ENCODE peak calls at places on chromosomes 12 and 14, in seven cellular contexts. Q is psoas muscle, J is WERI-Rb-1, Z is fibroblast of villous mesenchyme, A is GM23248, N is left ventricle myocardium inferior, H is astrocyte of the spinal cord. U is an unnamed sample.

GRCh38 chr14:47619397-47619796 is 56.0 kb downstream of the MDGA2 start:
- DNase-seq in Q (no peak), A (no peak), J (no peak), H (no peak), Z (no peak), N (no peak), U (no peak)

GRCh38 chr14:96297000-96297399 is 41.0 kb downstream of the BDKRB1 start:
- DNase-seq in Z (no peak), A (peak), N (no peak), Q (no peak), J (no peak), H (peak), U (peak)

GRCh38 chr14:45201908-45202307 is 51.1 kb downstream of the MIS18BP1 start:
- DNase-seq in A (peak), H (peak), Q (no peak), Z (peak), N (no peak), J (peak), U (no peak)

GRCh38 chr12:95548539-95549391 is 2.5 kb downstream of the USP44 start:
- DNase-seq in J (peak), Q (peak), H (no peak), Z (no peak), N (peak), A (peak), U (peak)

GRCh38 chr14:98758440-98758839 is 513.6 kb downstream of the BCL11B start:
- DNase-seq in J (no peak), Z (no peak), H (no peak), Q (no peak), A (no peak), N (no peak), U (no peak)

GRCh38 chr14:76326918-76327689 is 48.8 kb upstream of the ESRRB start:
- DNase-seq in J (no peak), Q (no peak), H (no peak), A (no peak), N (no peak), Z (no peak), U (no peak)

GRCh38 chr12:46610754-46611153 is 215.0 kb downstream of the SLC38A4 start:
- DNase-seq in Z (no peak), J (no peak), Q (no peak), H (no peak), A (no peak), N (no peak), U (no peak)

GRCh38 chr14:50353126-50353525 is 41.0 kb downstream of the DMAC2L start:
- DNase-seq in J (no peak), Q (no peak), A (peak), N (no peak), Z (no peak), H (no peak), U (peak)

GRCh38 chr12:25769076-25769945 is 189.2 kb upstream of the RASSF8 start:
- DNase-seq in J (no peak), Z (peak), Q (no peak), A (peak), N (no peak), H (peak), U (peak)

GRCh38 chr12:6550294-6551062 is 5.4 kb downstream of the IFFO1 start:
- DNase-seq in H (no peak), A (no peak), Z (no peak), Q (no peak), J (no peak), N (peak), U (no peak)
- H3K4me3 ChIP-seq in H (no peak), A (peak), Z (no peak), Q (peak), J (no peak), N (peak), U (peak)

GRCh38 chr14:61466905-61467280 is 145.5 kb downstream of the PRKCH start:
- DNase-seq in N (no peak), H (no peak), A (no peak), Q (no peak), J (no peak), Z (no peak), U (no peak)

GRCh38 chr14:61463664-61464063 is 142.3 kb downstream of the PRKCH start:
- DNase-seq in Z (no peak), H (no peak), J (no peak), Q (no peak), A (no peak), N (no peak), U (no peak)

GRCh38 chr14:61468063-61468825 is 146.9 kb downstream of the PRKCH start:
- DNase-seq in N (no peak), A (no peak), Q (no peak), J (no peak), H (no peak), Z (no peak), U (no peak)

GRCh38 chr14:61467281-61467680 is 145.9 kb downstream of the PRKCH start:
- DNase-seq in J (no peak), N (no peak), H (no peak), A (no peak), Z (no peak), Q (no peak), U (no peak)

DNA sequence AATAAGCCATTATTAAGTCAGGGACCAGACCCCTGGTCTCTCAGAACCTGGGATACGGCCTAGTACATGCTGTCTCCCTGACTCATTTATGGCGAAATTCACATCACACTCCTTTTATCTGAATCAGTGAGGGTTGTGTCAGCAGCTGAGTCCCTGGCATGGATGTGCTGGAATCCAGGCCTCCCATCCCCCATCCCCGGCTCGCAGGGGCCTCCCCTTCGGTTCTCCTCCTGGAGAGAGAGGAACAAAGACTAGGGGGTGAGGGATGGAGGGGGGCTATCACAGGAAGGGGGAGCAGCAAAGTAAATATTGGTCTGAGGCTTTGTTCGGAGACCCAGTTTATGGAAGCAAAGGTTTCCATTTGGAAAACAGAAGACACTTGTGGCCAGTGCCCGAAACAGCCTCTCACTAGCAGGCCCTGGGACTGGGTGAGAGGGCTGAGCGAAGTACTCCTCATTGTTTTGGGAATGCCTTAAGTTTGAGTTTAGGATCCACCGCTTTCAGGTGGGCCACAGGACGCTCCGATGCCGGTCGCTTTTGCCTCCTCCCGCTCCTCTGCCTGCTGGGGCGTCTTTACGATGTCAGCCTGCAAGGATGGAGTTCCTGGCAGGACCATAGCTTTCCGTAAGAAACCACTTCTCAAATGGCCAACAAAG is 145.0 kb downstream of the PRKCH start:
- DNase-seq in A (peak), H (peak), J (no peak), Q (peak), Z (peak), N (peak), U (peak)
- H3K4me3 ChIP-seq in A (no peak), H (no peak), J (no peak), Q (no peak), Z (no peak), N (no peak), U (no peak)

GRCh38 chr14:22981090-22982012 is 1.0 kb downstream of the AJUBA start:
- DNase-seq in J (no peak), A (peak), H (peak), Z (no peak), Q (no peak), N (no peak), U (peak)

GRCh38 chr14:22982013-22982476 is 306 bp downstream of the AJUBA start:
- DNase-seq in J (no peak), Z (no peak), A (no peak), H (no peak), Q (no peak), N (no peak), U (no peak)

GRCh38 chr14:22979748-22980392 is 2.5 kb downstream of the AJUBA start:
- DNase-seq in N (no peak), J (no peak), H (no peak), Z (no peak), A (peak), Q (no peak), U (peak)

GRCh38 chr14:22978873-22979671 is 3.3 kb downstream of the AJUBA start:
- DNase-seq in J (no peak), Z (no peak), H (no peak), Q (no peak), N (no peak), A (no peak), U (no peak)

DNA sequence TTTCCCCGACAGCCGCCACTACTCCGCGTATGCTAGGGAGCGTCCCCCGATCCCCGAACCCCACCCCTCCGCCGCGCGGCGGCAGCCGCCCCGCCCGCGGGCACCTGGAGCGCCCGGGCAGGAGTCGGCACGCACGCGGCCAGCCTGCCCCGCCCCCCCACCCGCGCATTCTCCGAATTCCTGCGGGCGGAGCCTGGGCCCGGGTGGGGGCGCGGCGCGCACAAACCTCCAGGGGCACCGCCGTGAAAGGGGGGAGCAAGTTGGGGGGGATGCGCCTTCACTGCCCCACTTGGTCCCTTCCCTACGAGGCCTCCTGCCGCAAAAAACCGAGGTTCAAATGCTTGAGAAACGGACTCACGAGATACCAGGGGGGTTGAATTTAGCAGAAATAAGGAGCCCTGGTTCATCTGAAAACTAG is 1.7 kb downstream of the AJUBA start:
- DNase-seq in Z (peak), H (peak), Q (peak), J (no peak), A (peak), N (peak), U (peak)
- H3K4me3 ChIP-seq in Z (peak), H (peak), Q (peak), J (no peak), A (peak), N (peak), U (peak)

GRCh38 chr12:55642275-55643068 is 5.8 kb downstream of the OR10P1 start:
- DNase-seq in A (no peak), Q (no peak), J (no peak), N (no peak), Z (no peak), H (no peak), U (no peak)
- H3K4me3 ChIP-seq in A (no peak), Q (no peak), J (no peak), N (no peak), Z (no peak), H (no peak), U (no peak)

DNA sequence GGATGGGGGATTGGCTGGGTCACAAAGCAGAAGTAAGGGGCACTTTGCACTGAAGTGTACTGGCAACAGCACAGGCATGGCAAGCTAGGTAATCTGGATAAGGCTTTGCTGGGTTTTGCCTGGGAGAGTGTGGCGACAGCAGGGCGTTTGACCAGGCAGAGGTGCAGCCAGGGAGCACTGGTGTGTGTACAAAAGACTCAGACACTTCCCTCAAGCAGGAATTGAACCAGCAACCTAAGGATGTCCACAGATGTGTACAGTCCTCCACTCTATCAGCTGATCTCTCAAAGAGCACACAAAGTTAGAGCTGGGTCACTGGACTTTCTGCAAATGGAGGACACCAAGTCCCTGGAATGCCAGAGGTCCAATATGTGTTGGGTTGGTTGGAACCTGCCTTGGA is 15.4 kb upstream of the RNASE4 start:
- DNase-seq in Q (no peak), H (no peak), A (no peak), J (no peak), N (no peak), Z (no peak), U (no peak)
- H3K4me3 ChIP-seq in Q (no peak), H (no peak), A (no peak), J (no peak), N (no peak), Z (no peak), U (no peak)

U was measured in adipocyte.